ENCODE peak calls at places on chromosomes 12 and 14, in four cellular contexts. L is Peyer's patch, J is GM23338, Z is IMR-90. T is an unnamed sample.

GRCh38 chr12:122129131-122129530 is 44.9 kb downstream of the IL31 start:
- DNase-seq in L (no peak), Z (no peak), J (no peak), T (no peak)

GRCh38 chr14:34368971-34369665 is 92.9 kb downstream of the SPTSSA start:
- DNase-seq in J (no peak), L (no peak), Z (no peak), T (no peak)

GRCh38 chr12:49296034-49296835 is 1.3 kb downstream of the PRPH start:
- DNase-seq in J (peak; percentile 78), L (peak; percentile 76), Z (no peak), T (no peak)

GRCh38 chr12:121943926-121944325 is 25.5 kb downstream of the CFAP251 start:
- DNase-seq in L (no peak), Z (no peak), J (no peak), T (peak; percentile 69)

GRCh38 chr14:69291891-69292586 is 32.1 kb downstream of the GALNT16 start:
- DNase-seq in L (no peak), J (no peak), Z (no peak), T (no peak)

GRCh38 chr12:111085100-111085499 is 164.7 kb upstream of the MYL2 start:
- DNase-seq in J (peak; percentile 63), L (no peak), Z (no peak), T (no peak)

GRCh38 chr12:51905507-51906438 is 1.5 kb upstream of the ACVRL1 start:
- DNase-seq in L (peak; percentile 82), Z (peak; percentile 40), J (no peak), T (peak; percentile 32)

GRCh38 chr12:105622220-105622619 is 291.7 kb downstream of the C12orf75 start:
- DNase-seq in J (no peak), Z (no peak), L (no peak), T (no peak)

GRCh38 chr14:25516838-25517237 is 466.9 kb upstream of the STXBP6 start:
- DNase-seq in J (peak; percentile 52), L (no peak), Z (no peak), T (no peak)

GRCh38 chr14:88618476-88618875 is 55.6 kb downstream of the ZC3H14 start:
- DNase-seq in J (peak; percentile 41), L (no peak), Z (no peak), T (no peak)

GRCh38 chr12:65926119-65927004 is 102.1 kb downstream of the HMGA2 start:
- DNase-seq in J (peak; percentile 32), Z (no peak), L (no peak), T (no peak)

GRCh38 chr12:30988887-30989286 is 62.3 kb downstream of the TSPAN11 start:
- DNase-seq in L (no peak), J (no peak), Z (no peak), T (no peak)

GRCh38 chr12:121072147-121072546 is 33.1 kb upstream of the OASL start:
- DNase-seq in J (no peak), L (no peak), Z (no peak), T (no peak)

GRCh38 chr14:34190746-34191145 is 239.9 kb upstream of the EGLN3 start:
- DNase-seq in L (no peak), J (no peak), Z (no peak), T (no peak)

GRCh38 chr12:16607895-16608294 is 1.9 kb upstream of the LMO3 start:
- DNase-seq in J (no peak), Z (no peak), L (no peak), T (no peak)

GRCh38 chr14:105937253-105938054 is 411.1 kb downstream of the TMEM121 start:
- DNase-seq in Z (no peak), J (no peak), L (peak; percentile 27), T (no peak)

GRCh38 chr14:102187044-102187443 is 47.3 kb downstream of the WDR20 start:
- DNase-seq in J (no peak), L (no peak), Z (peak; percentile 87), T (peak; percentile 61)

GRCh38 chr14:104639889-104640548 is 35.4 kb upstream of the TMEM179 start:
- DNase-seq in Z (peak; percentile 24), J (peak; percentile 89), L (peak; percentile 77), T (no peak)

GRCh38 chr14:62125793-62126192 is 363.6 kb downstream of the SNAPC1 start:
- DNase-seq in J (peak; percentile 19), L (no peak), Z (no peak), T (no peak)

GRCh38 chr12:15688838-15689237 is 100.3 kb downstream of the EPS8 start:
- DNase-seq in L (no peak), Z (no peak), J (peak; percentile 25), T (no peak)

GRCh38 chr12:116389990-116390655 is 112.6 kb upstream of the MED13L start:
- DNase-seq in L (no peak), Z (peak; percentile 98), J (no peak), T (peak; percentile 98)

GRCh38 chr12:118980407-118981014 is 830 bp upstream of the SRRM4 start:
- DNase-seq in L (no peak), Z (no peak), J (peak; percentile 63), T (no peak)

GRCh38 chr12:47396902-47397663 is 308.7 kb downstream of the RPAP3 start:
- DNase-seq in J (no peak), L (peak; percentile 62), Z (no peak), T (no peak)

GRCh38 chr14:99323603-99324185 is 51.7 kb upstream of the BCL11B start:
- DNase-seq in J (peak; percentile 37), Z (no peak), L (no peak), T (no peak)

GRCh38 chr12:103456006-103456405 is 39.8 kb downstream of the C12orf42 start:
- DNase-seq in Z (no peak), L (no peak), J (no peak), T (no peak)

GRCh38 chr12:121132601-121133481 is at the start of gene P2RX7:
- DNase-seq in J (peak; percentile 79), L (peak; percentile 83), Z (peak; percentile 52), T (peak; percentile 91)

GRCh38 chr14:68576496-68577244 is 216.2 kb downstream of the ZFP36L1 start:
- DNase-seq in Z (peak; percentile 40), L (no peak), J (no peak), T (no peak)

GRCh38 chr12:91877022-91877421 is 268.6 kb downstream of the BTG1 start:
- DNase-seq in J (no peak), Z (peak; percentile 40), L (peak; percentile 93), T (no peak)

GRCh38 chr12:6790496-6791150 is 1.3 kb downstream of the CD4 start:
- DNase-seq in J (no peak), L (no peak), Z (no peak), T (no peak)

GRCh38 chr12:6786416-6787094 is 2.8 kb upstream of the CD4 start:
- DNase-seq in Z (no peak), L (no peak), J (no peak), T (no peak)

GRCh38 chr12:6791931-6792520 is 2.7 kb downstream of the CD4 start:
- DNase-seq in J (no peak), L (no peak), Z (no peak), T (no peak)

GRCh38 chr12:6787309-6787708 is 2.0 kb upstream of the CD4 start:
- DNase-seq in L (no peak), J (no peak), Z (no peak), T (no peak)

DNA sequence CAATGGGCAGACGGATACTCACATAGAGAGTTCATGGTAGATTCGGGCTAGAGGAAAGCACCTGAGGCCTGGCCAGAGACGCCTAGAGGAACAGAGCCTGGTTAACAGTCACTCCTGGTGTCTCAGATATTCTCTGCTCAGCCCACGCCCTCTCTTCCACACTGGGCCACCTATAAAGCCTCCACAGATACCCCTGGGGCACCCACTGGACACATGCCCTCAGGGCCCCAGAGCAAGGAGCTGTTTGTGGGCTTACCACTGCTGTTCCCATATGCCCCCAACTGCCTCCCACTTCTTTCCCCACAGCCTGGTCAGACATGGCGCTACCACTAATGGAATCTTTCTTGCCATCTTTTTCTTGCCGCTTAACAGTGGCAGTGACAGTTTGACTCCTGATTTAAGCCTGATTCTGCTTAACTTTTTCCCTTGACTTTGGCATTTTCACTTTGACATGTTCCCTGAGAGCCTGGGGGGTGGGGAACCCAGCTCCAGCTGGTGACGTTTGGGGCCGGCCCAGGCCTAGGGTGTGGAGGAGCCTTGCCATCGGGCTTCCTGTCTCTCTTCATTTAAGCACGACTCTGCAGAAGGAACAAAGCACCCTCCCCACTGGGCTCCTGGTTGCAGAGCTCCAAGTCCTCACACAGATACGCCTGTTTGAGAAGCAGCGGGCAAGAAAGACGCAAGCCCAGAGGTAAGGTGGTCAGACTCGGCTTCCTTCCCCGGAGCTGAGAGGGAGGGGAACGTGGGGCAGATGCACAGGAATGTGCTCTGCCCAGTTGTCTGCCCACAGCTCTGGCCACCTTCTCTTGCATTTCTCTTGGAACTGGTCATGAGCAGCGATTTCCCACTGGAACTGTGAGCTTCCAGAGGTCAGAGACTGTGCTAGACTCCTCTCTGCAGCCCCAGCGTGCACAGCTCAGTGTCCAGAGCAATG is at the start of gene CD4:
- DNase-seq in L (peak; percentile 87), J (peak; percentile 53), Z (no peak), T (no peak)
- H3K27ac ChIP-seq in L (peak within 1 kb of the TSS; percentile 85), J (no peak within 1 kb of the TSS), Z (peak within 1 kb of the TSS; percentile 63), T (no peak within 1 kb of the TSS)

DNA sequence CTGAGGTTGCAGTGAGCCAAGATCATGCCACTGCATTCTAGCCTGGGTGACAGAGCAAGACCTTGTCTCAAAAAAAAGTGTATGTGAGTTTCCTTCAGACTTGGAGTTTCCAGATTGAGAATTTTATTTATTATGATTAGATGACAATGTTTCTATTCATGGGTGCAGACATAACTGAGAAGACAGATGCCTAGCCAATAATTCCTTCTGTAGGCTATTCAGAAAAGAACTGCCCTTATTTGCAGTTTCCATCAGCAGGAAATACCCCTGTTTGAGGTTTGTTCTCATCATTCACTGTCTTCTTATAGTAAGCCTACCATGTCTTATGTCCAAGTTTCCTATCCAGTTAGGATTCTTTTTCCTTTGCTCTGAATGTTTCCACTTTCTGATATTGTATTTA is 269.0 kb downstream of the KTN1 start:
- DNase-seq in L (no peak), Z (no peak), J (no peak), T (no peak)
- H3K27me3 ChIP-seq in L (no peaks in the 10 kb centered on the region), Z (no peaks in the 10 kb centered on the region), J (no peaks in the 10 kb centered on the region), T (peaks cover 5% of the 10 kb centered on the region)

GRCh38 chr12:6644903-6645302 is 2.3 kb downstream of the ACRBP start:
- DNase-seq in J (peak; percentile 66), L (peak; percentile 72), Z (no peak), T (no peak)
- TF ChIP-seq CTCF in J (peak; percentile 54), L (peak; percentile 35), Z (peak; percentile 15), T (peak; percentile 31)

GRCh38 chr12:75724913-75725312 is 213.5 kb upstream of the KRR1 start:
- DNase-seq in Z (peak; percentile 92), J (no peak), L (no peak), T (peak; percentile 80)
- H3K27ac ChIP-seq in Z (peak overlapping the region; percentile 93), J (no peak overlapping the region), L (no peak overlapping the region), T (peak overlapping the region; percentile 59)

GRCh38 chr12:27965966-27966365 is 6.6 kb downstream of the PTHLH start:
- DNase-seq in J (no peak), Z (peak; percentile 63), L (no peak), T (peak; percentile 53)
- H3K27me3 ChIP-seq in J (peaks cover 69% of the 10 kb centered on the region), Z (no peaks in the 10 kb centered on the region), L (no peaks in the 10 kb centered on the region), T (no peaks in the 10 kb centered on the region)

GRCh38 chr14:65622703-65623102 is 210.2 kb downstream of the FUT8 start:
- DNase-seq in Z (no peak), J (peak; percentile 18), L (no peak), T (no peak)
- TF ChIP-seq CTCF in Z (no peak), J (peak; percentile 32), L (no peak), T (no peak)

GRCh38 chr12:19186722-19187661 is 57.5 kb downstream of the PLEKHA5 start:
- DNase-seq in L (no peak), J (peak; percentile 77), Z (peak; percentile 71), T (no peak)
- H3K27ac ChIP-seq in L (no peak overlapping the region), J (peak overlapping the region; percentile 53), Z (no peak overlapping the region), T (no peak overlapping the region)